ENCODE peak calls at places on chromosome 16, in four cellular contexts. T is left lung, C is NCI-H1930, S is NCI-H1436. H is an unnamed sample.

GRCh38 chr16:1734816-1735215 is 28.8 kb downstream of the MAPK8IP3 start:
- DNase-seq in T (no peak), C (no peak), S (no peak), H (no peak)

GRCh38 chr16:22660441-22661160 is 149.9 kb downstream of the NPIPB5 start:
- DNase-seq in T (no peak), C (no peak), S (no peak), H (no peak)

GRCh38 chr16:3115011-3115410 is 2.6 kb downstream of the ZNF205 start:
- DNase-seq in T (no peak), C (no peak), S (no peak), H (no peak)

GRCh38 chr16:85733839-85734170 is 17.1 kb downstream of the C16orf74 start:
- DNase-seq in T (no peak), C (no peak), S (no peak), H (no peak)

GRCh38 chr16:29663020-29663828 is at the start of gene SPN:
- DNase-seq in T (no peak), C (no peak), S (no peak), H (no peak)

GRCh38 chr16:46428108-46429061 is 192.8 kb downstream of the SHCBP1 start:
- DNase-seq in T (no peak), C (no peak), S (no peak), H (no peak)

GRCh38 chr16:11377156-11377555 is 31.9 kb downstream of the RMI2 start:
- DNase-seq in T (no peak), C (no peak), S (no peak), H (no peak)

GRCh38 chr16:1379054-1379862 is 27.5 kb downstream of the GNPTG start:
- DNase-seq in T (peak; percentile 80), C (peak; percentile 59), S (peak; percentile 43), H (peak; percentile 79)

GRCh38 chr16:30090607-30091332 is 954 bp downstream of the TBX6 start:
- DNase-seq in T (no peak), C (no peak), S (peak; percentile 10), H (no peak)

GRCh38 chr16:89847056-89847929 is 19.0 kb downstream of the SPIRE2 start:
- DNase-seq in T (no peak), C (no peak), S (no peak), H (no peak)

GRCh38 chr16:12551946-12552345 is 251.7 kb downstream of the CPPED1 start:
- DNase-seq in T (no peak), C (no peak), S (no peak), H (no peak)

GRCh38 chr16:74297296-74297665 is 667 bp downstream of the PSMD7 start:
- DNase-seq in T (no peak), C (no peak), S (no peak), H (peak; percentile 46)

GRCh38 chr16:66030036-66030435 is 336.5 kb upstream of the CDH5 start:
- DNase-seq in T (no peak), C (no peak), S (no peak), H (no peak)

GRCh38 chr16:57041182-57042156 is 50.9 kb upstream of the CPNE2 start:
- DNase-seq in T (no peak), C (no peak), S (no peak), H (no peak)

GRCh38 chr16:22898874-22899348 is 84.9 kb downstream of the HS3ST2 start:
- DNase-seq in T (peak; percentile 38), C (peak; percentile 46), S (peak; percentile 47), H (peak; percentile 60)

GRCh38 chr16:87556941-87557459 is 45.3 kb upstream of the JPH3 start:
- DNase-seq in T (no peak), C (no peak), S (no peak), H (no peak)

GRCh38 chr16:28208131-28208530 is 3.6 kb downstream of the XPO6 start:
- DNase-seq in T (no peak), C (no peak), S (no peak), H (no peak)

GRCh38 chr16:17138801-17139200 is 332.0 kb downstream of the XYLT1 start:
- DNase-seq in T (no peak), C (no peak), S (no peak), H (peak; percentile 48)

GRCh38 chr16:55605756-55606155 is 39.3 kb downstream of the CAPNS2 start:
- DNase-seq in T (no peak), C (no peak), S (no peak), H (no peak)

GRCh38 chr16:3497771-3498170 is 2.5 kb upstream of the C16orf90 start:
- DNase-seq in T (no peak), C (no peak), S (no peak), H (no peak)

GRCh38 chr16:1773703-1774455 is 945 bp upstream of the MRPS34 start:
- DNase-seq in T (no peak), C (no peak), S (no peak), H (peak; percentile 30)

GRCh38 chr16:5850632-5851175 is 753.1 kb upstream of the EEF2KMT start:
- DNase-seq in T (no peak), C (no peak), S (no peak), H (no peak)

GRCh38 chr16:14562691-14563491 is 67.2 kb downstream of the PARN start:
- DNase-seq in T (no peak), C (no peak), S (peak; percentile 26), H (peak; percentile 28)

GRCh38 chr16:3578121-3578520 is 918 bp upstream of the NLRC3 start:
- DNase-seq in T (no peak), C (no peak), S (no peak), H (no peak)

GRCh38 chr16:47017636-47018035 is 44.2 kb upstream of the DNAJA2 start:
- DNase-seq in T (no peak), C (no peak), S (no peak), H (no peak)

GRCh38 chr16:15037003-15037402 is 18.9 kb downstream of the NTAN1 start:
- DNase-seq in T (no peak), C (no peak), S (no peak), H (no peak)

GRCh38 chr16:13471036-13471435 is 448.9 kb upstream of the ERCC4 start:
- DNase-seq in T (no peak), C (no peak), S (no peak), H (peak; percentile 11)

GRCh38 chr16:84854759-84855158 is 35.0 kb downstream of the CRISPLD2 start:
- DNase-seq in T (no peak), C (no peak), S (no peak), H (no peak)

GRCh38 chr16:24543949-24544348 is 4.6 kb downstream of the RBBP6 start:
- DNase-seq in T (no peak), C (no peak), S (no peak), H (no peak)

GRCh38 chr16:87635541-87636049 is 33.3 kb downstream of the JPH3 start:
- DNase-seq in T (peak; percentile 63), C (no peak), S (peak; percentile 22), H (peak; percentile 68)

GRCh38 chr16:88063201-88063773 is 112.1 kb downstream of the BANP start:
- DNase-seq in T (peak; percentile 54), C (no peak), S (no peak), H (no peak)

GRCh38 chr16:31869511-31870201 is 4.0 kb upstream of the ZNF267 start:
- DNase-seq in T (peak; percentile 84), C (no peak), S (no peak), H (peak; percentile 99)

GRCh38 chr16:47732122-47732805 is 271.1 kb downstream of the PHKB start:
- DNase-seq in T (no peak), C (no peak), S (no peak), H (peak; percentile 16)

GRCh38 chr16:14420721-14421488 is 209.2 kb downstream of the PARN start:
- DNase-seq in T (no peak), C (no peak), S (no peak), H (no peak)